ENCODE peak calls at places on chromosomes 6 and 20, in nine cellular contexts. H, N, A, G, C, Z, O, P and D are unnamed samples.

GRCh38 chr6:166743415-166743814 is 116.4 kb upstream of the RPS6KA2 start:
- DNase-seq in H (no peak), N (no peak), A (no peak), G (no peak), C (no peak), Z (no peak), O (no peak), P (no peak), D (no peak)

GRCh38 chr6:168942646-168943045 is 311.0 kb downstream of the THBS2 start:
- DNase-seq in H (no peak), N (no peak), A (no peak), G (no peak), C (no peak), Z (no peak), O (no peak), P (no peak), D (no peak)

GRCh38 chr20:31666258-31667042 is 28.7 kb downstream of the COX4I2 start:
- DNase-seq in H (no peak), N (no peak), A (no peak), G (no peak), C (no peak), Z (peak), O (no peak), P (no peak), D (peak)

GRCh38 chr20:46367967-46368901 is 38.2 kb downstream of the ELMO2 start:
- DNase-seq in H (no peak), N (no peak), A (no peak), G (no peak), C (no peak), Z (no peak), O (no peak), P (no peak), D (no peak)

GRCh38 chr20:8854566-8854965 is 214.3 kb upstream of the PLCB4 start:
- DNase-seq in H (no peak), N (peak), A (no peak), G (peak), C (no peak), Z (peak), O (no peak), P (peak), D (peak)

GRCh38 chr20:57025261-57025660 is 241.2 kb downstream of the BMP7 start:
- DNase-seq in H (no peak), N (peak), A (no peak), G (no peak), C (no peak), Z (no peak), O (no peak), P (no peak), D (no peak)

GRCh38 chr20:7855545-7855944 is 84.7 kb downstream of the HAO1 start:
- DNase-seq in H (no peak), N (no peak), A (no peak), G (no peak), C (no peak), Z (no peak), O (no peak), P (no peak), D (no peak)

GRCh38 chr20:13009682-13010406 is 1.1 kb downstream of the SPTLC3 start:
- DNase-seq in H (no peak), N (peak), A (peak), G (peak), C (peak), Z (peak), O (no peak), P (no peak), D (no peak)

GRCh38 chr20:3678893-3679720 is 2.7 kb downstream of the ADAM33 start:
- DNase-seq in H (no peak), N (no peak), A (no peak), G (no peak), C (no peak), Z (no peak), O (no peak), P (no peak), D (no peak)

GRCh38 chr6:111874030-111874425 is 776 bp upstream of the FYN start:
- DNase-seq in H (no peak), N (peak), A (no peak), G (peak), C (no peak), Z (peak), O (peak), P (no peak), D (no peak)

GRCh38 chr6:125101656-125102055 is 51.9 kb upstream of the TPD52L1 start:
- DNase-seq in H (no peak), N (no peak), A (no peak), G (no peak), C (no peak), Z (no peak), O (no peak), P (no peak), D (no peak)